ENCODE peak calls at places on chromosomes 16 and 17, in four cellular contexts. G is CD4-positive, CD25-positive, alpha-beta regulatory T cell; W is ovary; X is cardiac muscle cell. O is an unnamed sample.
A peak's percentile ranks its signal among the peaks of the same experiment; 100 is the strongest.

GRCh38 chr16:80583466-80583865 is 42.7 kb downstream of the DYNLRB2 start:
- DNase-seq in G (no peak), W (no peak), X (no peak), O (no peak)

GRCh38 chr17:76405967-76406647 is 21.7 kb downstream of the SPHK1 start:
- DNase-seq in G (no peak), W (peak; percentile 78), X (peak; percentile 61), O (no peak)

GRCh38 chr17:9003355-9004131 is 17.8 kb upstream of the NTN1 start:
- DNase-seq in G (no peak), W (no peak), X (no peak), O (no peak)

GRCh38 chr16:58393138-58393504 is 850 bp downstream of the GINS3 start:
- DNase-seq in G (no peak), W (no peak), X (no peak), O (no peak)

GRCh38 chr17:78127240-78127887 is 1.2 kb downstream of the TMC6 start:
- DNase-seq in G (peak; percentile 64), W (no peak), X (peak; percentile 78), O (no peak)

GRCh38 chr16:3098459-3099394 is at the start of gene ZSCAN10:
- DNase-seq in G (no peak), W (no peak), X (no peak), O (no peak)

GRCh38 chr17:75722076-75722475 is 817 bp downstream of the ITGB4 start:
- DNase-seq in G (no peak), W (no peak), X (no peak), O (no peak)

GRCh38 chr16:80804451-80805383 is at the start of gene CDYL2:
- DNase-seq in G (peak; percentile 26), W (peak; percentile 13), X (no peak), O (no peak)

GRCh38 chr17:20092973-20093626 is 83.9 kb downstream of the SPECC1 start:
- DNase-seq in G (no peak), W (no peak), X (no peak), O (no peak)

GRCh38 chr16:53083123-53083522 is 28.3 kb downstream of the CHD9 start:
- DNase-seq in G (no peak), W (no peak), X (no peak), O (no peak)
- H3K4me1 ChIP-seq in G (no peaks in the 10 kb centered on the region), W (peaks cover 22% of the 10 kb centered on the region), X (peaks cover 4% of the 10 kb centered on the region), O (peaks cover 10% of the 10 kb centered on the region)

DNA sequence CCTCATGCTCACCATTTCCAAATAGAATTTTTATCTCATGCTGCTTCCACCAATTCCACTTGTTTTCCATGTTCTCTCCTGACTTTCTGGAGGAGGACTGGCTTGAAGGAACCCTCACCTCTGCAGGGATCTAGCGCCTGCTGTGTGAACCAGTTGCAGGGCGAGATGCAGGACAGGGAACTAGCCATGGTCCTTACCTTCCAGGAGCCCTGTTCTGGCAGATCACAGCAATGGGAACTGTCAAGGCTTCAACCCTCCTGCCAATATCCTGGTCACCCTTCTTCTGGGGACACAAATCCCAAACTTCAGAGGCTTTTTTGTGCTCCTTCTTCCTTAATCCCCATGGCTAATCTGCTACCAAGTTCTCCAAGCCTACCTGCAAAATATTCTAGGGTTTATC is 60.4 kb upstream of the MMP2 start:
- DNase-seq in G (no peak), W (no peak), X (peak; percentile 66), O (no peak)
- H3K9me3 ChIP-seq in G (no peaks in the 10 kb centered on the region), W (no peaks in the 10 kb centered on the region), X (no peaks in the 10 kb centered on the region), O (no peaks in the 10 kb centered on the region)

GRCh38 chr17:80882323-80882722 is 109.3 kb upstream of the CHMP6 start:
- DNase-seq in G (no peak), W (no peak), X (no peak), O (no peak)
- H3K4me1 ChIP-seq in G (peaks cover 8% of the 10 kb centered on the region), W (no peaks in the 10 kb centered on the region), X (no peaks in the 10 kb centered on the region), O (peaks cover 1% of the 10 kb centered on the region)

GRCh38 chr16:35752773-35753558 is 2293.6 kb downstream of the TP53TG3F start:
- DNase-seq in G (no peak), W (no peak), X (no peak), O (no peak)
- H3K9me3 ChIP-seq in G (peaks cover 5% of the 10 kb centered on the region), W (no peaks in the 10 kb centered on the region), X (no peaks in the 10 kb centered on the region), O (peaks cover 16% of the 10 kb centered on the region)

GRCh38 chr16:87848676-87849345 is 20.5 kb downstream of the SLC7A5 start:
- DNase-seq in G (no peak), W (no peak), X (no peak), O (no peak)

GRCh38 chr16:87850009-87851006 is 19.0 kb downstream of the SLC7A5 start:
- DNase-seq in G (peak; percentile 66), W (peak; percentile 64), X (peak; percentile 76), O (no peak)

GRCh38 chr16:87851601-87852000 is 17.7 kb downstream of the SLC7A5 start:
- DNase-seq in G (no peak), W (no peak), X (peak; percentile 51), O (no peak)

GRCh38 chr16:87849419-87850008 is 19.8 kb downstream of the SLC7A5 start:
- DNase-seq in G (no peak), W (no peak), X (no peak), O (no peak)

DNA sequence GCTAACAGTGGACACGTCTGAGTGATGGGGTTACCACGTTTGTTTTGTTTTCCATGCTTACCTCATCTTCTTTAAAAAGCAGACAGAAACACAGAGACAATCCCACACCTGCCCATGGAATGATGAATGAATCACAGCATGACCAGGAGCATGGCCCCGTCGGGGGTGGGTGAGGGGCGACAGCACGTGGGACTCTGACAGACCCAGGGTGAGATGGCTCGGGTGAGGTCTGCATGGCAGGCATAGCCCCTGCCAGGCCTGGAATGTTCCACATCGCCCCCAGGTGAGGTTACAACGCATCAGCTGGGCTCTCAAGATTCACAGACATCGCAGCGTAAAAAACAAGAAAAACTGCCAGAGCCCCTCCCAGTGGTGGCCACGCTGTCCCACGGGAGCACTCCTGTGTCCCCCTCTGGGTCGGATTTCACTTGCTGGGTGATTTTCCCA is 18.1 kb downstream of the SLC7A5 start:
- DNase-seq in G (no peak), W (no peak), X (no peak), O (no peak)
- H3K4me1 ChIP-seq in G (peaks cover 37% of the 10 kb centered on the region), W (peaks cover 2% of the 10 kb centered on the region), X (peaks cover 28% of the 10 kb centered on the region), O (peaks cover 17% of the 10 kb centered on the region)

DNA sequence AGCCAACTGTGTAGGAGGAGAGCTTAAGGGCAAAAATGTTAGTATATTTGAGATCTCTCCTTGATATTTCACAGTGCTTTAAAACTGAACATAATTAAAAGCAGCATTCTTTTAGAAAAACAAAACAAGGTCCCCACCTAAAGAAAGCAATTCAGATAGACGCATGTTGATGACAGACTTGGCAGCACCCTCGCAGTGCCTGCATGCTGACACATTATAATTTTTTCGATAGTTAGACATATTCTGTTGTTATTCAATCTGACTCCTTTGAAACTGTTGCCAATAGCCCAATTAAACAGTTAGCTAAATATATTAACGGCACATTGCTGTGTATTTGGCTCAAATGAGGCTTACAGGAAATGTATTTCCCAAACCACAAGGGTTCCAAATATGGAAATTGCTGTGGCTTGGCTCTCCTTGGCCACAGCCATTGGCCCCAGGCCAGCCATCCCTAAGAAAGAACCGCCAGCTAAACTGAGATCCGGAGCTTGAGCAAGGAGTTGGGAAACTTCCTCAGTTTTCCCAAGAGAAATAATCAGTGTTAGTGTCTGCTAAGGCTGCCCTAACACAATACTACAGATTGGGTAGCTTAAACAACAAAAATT is 31.0 kb downstream of the C16orf82 start:
- DNase-seq in G (no peak), W (no peak), X (no peak), O (no peak)
- H3K9me3 ChIP-seq in G (no peaks in the 10 kb centered on the region), W (no peaks in the 10 kb centered on the region), X (no peaks in the 10 kb centered on the region), O (no peaks in the 10 kb centered on the region)